ENCODE peak calls at places on chromosomes 2 and 18, in four cellular contexts. C is activated CD4-positive, alpha-beta T cell treated with anti-CD3 and anti-CD28 coated beads, Interleukin-2, amount 50 U/mL, for 48 hours; D is HS-27A; J is IMR-90. A is an unnamed sample.

GRCh38 chr2:20668470-20668869 is 1.5 kb downstream of the GDF7 start:
- DNase-seq in C (no peak), D (no peak), J (no peak), A (no peak)

GRCh38 chr2:128474014-128474961 is 155.6 kb upstream of the HS6ST1 start:
- DNase-seq in C (no peak), D (no peak), J (no peak), A (no peak)

GRCh38 chr2:240564571-240565266 is 3.6 kb upstream of the RNPEPL1 start:
- DNase-seq in C (peak), D (no peak), J (peak), A (peak)

GRCh38 chr2:239829326-239829725 is 195.8 kb downstream of the NDUFA10 start:
- DNase-seq in C (no peak), D (no peak), J (no peak), A (no peak)

GRCh38 chr2:17869128-17869527 is 9.3 kb upstream of the KCNS3 start:
- DNase-seq in C (no peak), D (no peak), J (peak), A (peak)

GRCh38 chr2:149219853-149220252 is 110.5 kb upstream of the LYPD6 start:
- DNase-seq in C (no peak), D (no peak), J (no peak), A (no peak)

GRCh38 chr2:113184531-113185230 is 10.9 kb downstream of the PSD4 start:
- DNase-seq in C (no peak), D (no peak), J (no peak), A (no peak)

GRCh38 chr2:20620271-20620681 is 30.6 kb downstream of the HS1BP3 start:
- DNase-seq in C (no peak), D (no peak), J (no peak), A (no peak)

GRCh38 chr2:30367232-30368070 is 79.6 kb upstream of the LCLAT1 start:
- DNase-seq in C (no peak), D (no peak), J (peak), A (peak)

GRCh38 chr2:229689307-229689839 is 25.0 kb downstream of the DNER start:
- DNase-seq in C (no peak), D (no peak), J (no peak), A (no peak)

GRCh38 chr18:52341617-52342381 is 1.8 kb downstream of the DCC start:
- DNase-seq in C (no peak), D (no peak), J (no peak), A (peak)

GRCh38 chr2:196914867-196915465 is 11.5 kb downstream of the PGAP1 start:
- DNase-seq in C (no peak), D (no peak), J (no peak), A (no peak)

GRCh38 chr2:1495676-1496393 is 82.6 kb downstream of the TPO start:
- DNase-seq in C (no peak), D (no peak), J (no peak), A (no peak)

GRCh38 chr2:11337909-11338308 is 6.5 kb downstream of the ROCK2 start:
- DNase-seq in C (no peak), D (no peak), J (no peak), A (no peak)

GRCh38 chr2:123953848-123954247 is 71.2 kb upstream of the CNTNAP5 start:
- DNase-seq in C (no peak), D (peak), J (peak), A (peak)

GRCh38 chr2:130357864-130358263 is 2.0 kb downstream of the PTPN18 start:
- DNase-seq in C (no peak), D (no peak), J (no peak), A (no peak)

GRCh38 chr18:77065221-77065981 is 67.2 kb downstream of the MBP start:
- DNase-seq in C (peak), D (no peak), J (peak), A (peak)

GRCh38 chr2:239372835-239373234 is 28.0 kb downstream of the HDAC4 start:
- DNase-seq in C (no peak), D (no peak), J (no peak), A (no peak)

GRCh38 chr2:3386448-3386958 is 7.0 kb downstream of the TRAPPC12 start:
- DNase-seq in C (no peak), D (no peak), J (peak), A (no peak)

GRCh38 chr18:3885209-3885792 is 435.3 kb downstream of the TGIF1 start:
- DNase-seq in C (no peak), D (no peak), J (no peak), A (no peak)

GRCh38 chr2:174120346-174120745 is 128.0 kb downstream of the OLA1 start:
- DNase-seq in C (peak), D (peak), J (peak), A (peak)

GRCh38 chr2:147826615-147827375 is 18.0 kb upstream of the ACVR2A start:
- DNase-seq in C (no peak), D (no peak), J (no peak), A (no peak)

GRCh38 chr18:37299471-37300304 is 265.9 kb downstream of the CELF4 start:
- DNase-seq in C (no peak), D (peak), J (peak), A (peak)

GRCh38 chr2:120305296-120305695 is 40.6 kb upstream of the INHBB start:
- DNase-seq in C (no peak), D (no peak), J (no peak), A (no peak)

GRCh38 chr2:150483532-150483931 is 3.9 kb downstream of the RND3 start:
- DNase-seq in C (no peak), D (no peak), J (no peak), A (no peak)

GRCh38 chr2:234393352-234393751 is 103.5 kb downstream of the ARL4C start:
- DNase-seq in C (no peak), D (no peak), J (no peak), A (no peak)

GRCh38 chr2:175805442-175806114 is 196.5 kb downstream of the LNPK start:
- DNase-seq in C (no peak), D (no peak), J (no peak), A (no peak)

GRCh38 chr2:70403267-70404053 is 101.6 kb upstream of the FAM136A start:
- DNase-seq in C (no peak), D (no peak), J (no peak), A (no peak)

A was measured in GM23248.